ENCODE peak calls at places on chromosome 14, in seven cellular contexts. P is astrocyte; L is astrocyte of the spinal cord; F is AG09309; R is CD4-positive, alpha-beta T cell; T is A549; O is WTC11. D is an unnamed sample.

GRCh38 chr14:88044782-88045446 is 40.0 kb downstream of the GPR65 start:
- DNase-seq in P (no peak), F (no peak), O (no peak), T (no peak), R (no peak), L (no peak), D (no peak)

GRCh38 chr14:73755434-73756014 is 41.3 kb upstream of the PNMA1 start:
- DNase-seq in T (no peak), L (no peak), R (no peak), F (no peak), O (no peak), P (no peak), D (no peak)

GRCh38 chr14:68295316-68295816 is 475.8 kb downstream of the RAD51B start:
- DNase-seq in R (no peak), O (peak), L (no peak), P (no peak), F (no peak), T (no peak), D (peak)

GRCh38 chr14:38662781-38663180 is 406.9 kb upstream of the CLEC14A start:
- DNase-seq in F (no peak), R (no peak), O (no peak), P (no peak), T (no peak), L (no peak), D (peak)

GRCh38 chr14:103531421-103532215 is 2.6 kb downstream of the TRMT61A start:
- DNase-seq in L (no peak), R (no peak), T (no peak), O (no peak), F (no peak), P (no peak), D (no peak)

GRCh38 chr14:50791201-50791600 is 39.8 kb downstream of the NIN start:
- DNase-seq in F (no peak), O (no peak), P (no peak), L (no peak), T (no peak), R (no peak), D (no peak)

GRCh38 chr14:23366163-23366921 is 1.4 kb upstream of the EFS start:
- DNase-seq in P (peak), L (peak), R (no peak), T (no peak), F (no peak), O (peak), D (peak)

GRCh38 chr14:28272270-28272669 is 494.3 kb upstream of the FOXG1 start:
- DNase-seq in R (no peak), F (no peak), O (no peak), L (no peak), P (no peak), T (no peak), D (no peak)

GRCh38 chr14:99129211-99129696 is 142.7 kb downstream of the BCL11B start:
- DNase-seq in T (no peak), R (no peak), L (no peak), F (no peak), P (no peak), O (no peak), D (no peak)

GRCh38 chr14:38941485-38941884 is 161.6 kb downstream of the SEC23A start:
- DNase-seq in R (no peak), L (no peak), O (no peak), F (no peak), T (no peak), P (no peak), D (no peak)

GRCh38 chr14:85479306-85479705 is 50.6 kb upstream of the FLRT2 start:
- DNase-seq in L (no peak), F (no peak), O (no peak), R (no peak), P (no peak), T (no peak), D (no peak)

GRCh38 chr14:62329427-62329826 is 567.2 kb downstream of the SNAPC1 start:
- DNase-seq in F (no peak), L (peak), O (no peak), P (peak), T (no peak), R (no peak), D (no peak)

GRCh38 chr14:77584809-77585208 is 31.6 kb downstream of the SPTLC2 start:
- DNase-seq in F (no peak), R (no peak), T (no peak), L (no peak), P (no peak), O (no peak), D (no peak)

GRCh38 chr14:103528158-103528511 is 861 bp upstream of the TRMT61A start:
- DNase-seq in O (no peak), P (no peak), L (no peak), T (no peak), F (no peak), R (no peak), D (no peak)

GRCh38 chr14:84468153-84468552 is 1061.8 kb upstream of the FLRT2 start:
- DNase-seq in R (no peak), F (no peak), T (no peak), P (peak), O (no peak), L (no peak), D (no peak)

GRCh38 chr14:51294951-51295350 is 54.9 kb downstream of the TMX1 start:
- DNase-seq in L (no peak), P (no peak), F (no peak), T (no peak), O (no peak), R (no peak), D (no peak)

GRCh38 chr14:106174206-106174605 is 647.8 kb downstream of the TMEM121 start:
- DNase-seq in R (peak), P (no peak), T (no peak), O (no peak), F (no peak), L (no peak), D (no peak)

GRCh38 chr14:47454025-47454424 is 221.4 kb downstream of the MDGA2 start:
- DNase-seq in P (no peak), O (no peak), T (no peak), R (no peak), L (no peak), F (no peak), D (no peak)

GRCh38 chr14:90088160-90088559 is 26.4 kb downstream of the KCNK13 start:
- DNase-seq in F (peak), P (no peak), R (no peak), T (no peak), O (no peak), L (no peak), D (no peak)

GRCh38 chr14:34023824-34024767 is 73.2 kb upstream of the EGLN3 start:
- DNase-seq in R (no peak), T (no peak), O (no peak), P (no peak), L (no peak), F (no peak), D (no peak)

DNA sequence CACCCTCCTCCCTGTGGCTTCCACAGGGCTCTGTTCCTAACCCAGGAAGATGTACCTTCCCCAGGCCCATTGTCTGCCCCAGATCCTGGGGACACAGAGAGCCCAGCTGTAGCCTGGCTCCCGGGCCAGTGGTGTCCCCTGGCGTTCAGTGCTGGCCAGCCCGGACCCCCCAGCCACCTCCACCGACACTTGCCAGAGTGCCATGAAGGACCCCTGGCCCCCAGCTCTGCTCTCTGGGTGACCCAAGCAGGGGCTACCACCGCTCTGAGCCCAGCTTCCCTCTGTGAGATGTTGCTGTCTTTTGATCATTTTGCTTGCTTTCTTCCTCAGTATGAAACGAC is 6.2 kb downstream of the INF2 start:
- DNase-seq in L (no peak), F (no peak), P (no peak), R (no peak), O (no peak), T (no peak), D (no peak)
- TF ChIP-seq CTCF in L (no peak), F (no peak), P (no peak), R (no peak), O (no peak), T (no peak), D (no peak)

DNA sequence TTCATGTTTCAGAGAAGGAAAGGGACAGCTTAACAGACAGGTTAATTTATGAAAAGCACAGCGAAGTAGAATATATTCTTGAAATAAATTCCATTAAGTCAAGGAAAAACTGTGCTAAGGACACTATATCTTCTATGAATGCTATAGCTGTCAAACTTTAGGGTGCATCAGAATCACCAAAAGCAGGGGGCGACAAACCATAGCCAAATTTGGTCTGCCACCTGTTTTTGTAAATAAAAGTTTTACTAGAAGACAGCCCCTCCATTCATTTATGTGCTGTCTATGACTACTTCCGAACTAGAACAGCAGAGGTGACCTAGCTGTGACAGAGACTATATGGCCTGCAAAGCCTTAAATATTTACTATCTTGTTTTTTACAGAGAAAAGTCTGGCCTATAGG is 25.9 kb downstream of the PPP4R3A start:
- DNase-seq in F (no peak), L (no peak), R (no peak), O (no peak), P (no peak), T (no peak), D (no peak)
- TF ChIP-seq CTCF in F (no peak), L (no peak), R (no peak), O (no peak), P (no peak), T (no peak), D (no peak)

GRCh38 chr14:31377433-31377832 is 42.9 kb downstream of the HEATR5A start:
- DNase-seq in L (no peak), O (no peak), R (no peak), P (no peak), F (no peak), T (no peak), D (no peak)

DNA sequence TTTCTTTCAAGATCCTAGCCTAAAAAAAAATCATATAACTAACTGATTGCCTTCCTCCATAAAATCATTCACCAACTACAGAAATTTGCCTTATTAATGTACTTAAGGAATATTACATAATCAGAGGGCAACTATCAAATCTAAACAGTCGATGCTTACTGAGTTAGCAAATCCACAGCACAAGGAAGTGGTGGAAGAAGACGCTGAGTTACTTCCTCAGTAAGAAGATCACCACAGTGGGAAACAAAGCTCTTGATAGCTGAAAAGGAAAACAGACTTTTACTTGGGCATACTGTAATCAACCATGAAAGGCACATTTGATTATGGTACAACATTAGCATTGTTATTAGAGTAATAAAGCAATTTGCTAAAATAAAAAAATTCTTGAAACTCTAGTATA is 48.7 kb downstream of the HEATR5A start:
- DNase-seq in R (no peak), L (no peak), T (no peak), O (no peak), P (no peak), F (no peak), D (no peak)
- TF ChIP-seq CTCF in R (no peak), L (no peak), T (no peak), O (no peak), P (no peak), F (no peak), D (no peak)

DNA sequence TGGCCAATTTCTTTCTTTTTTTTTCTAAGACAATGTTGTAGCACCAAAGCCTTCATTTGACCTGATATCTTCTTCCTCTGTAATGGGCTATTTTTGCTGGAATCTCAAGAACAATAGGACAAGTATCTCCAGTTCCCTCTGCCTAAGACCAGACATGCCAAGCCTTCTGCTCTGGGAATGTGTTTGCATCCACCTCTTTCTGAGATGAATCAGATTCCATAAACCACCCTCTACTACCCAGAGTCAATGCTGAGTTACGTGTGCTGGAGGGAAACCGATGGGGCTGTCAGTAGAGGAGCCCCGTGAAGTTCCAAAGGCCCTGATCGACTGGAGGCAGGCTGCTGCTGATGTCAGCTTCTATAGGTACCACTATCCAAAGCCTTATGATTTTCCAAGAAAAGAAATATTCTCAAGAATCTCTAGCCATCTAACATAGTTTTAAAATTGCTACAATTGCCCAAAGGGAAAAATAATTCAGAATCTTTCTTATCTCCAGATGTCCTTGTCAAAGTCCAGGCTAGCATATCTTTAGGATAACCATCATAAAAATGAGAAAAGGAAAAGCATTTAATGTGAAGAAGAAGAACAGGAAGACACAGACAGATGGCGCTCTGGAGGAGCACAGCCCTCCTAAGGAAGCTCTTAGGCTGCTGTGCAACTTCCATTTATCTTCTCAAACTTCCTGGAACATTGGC is 101.9 kb downstream of the SLC8A3 start:
- DNase-seq in F (no peak), O (peak), R (no peak), P (peak), T (no peak), L (peak), D (peak)
- TF ChIP-seq CTCF in F (peak), O (peak), R (no peak), P (peak), T (peak), L (peak), D (peak)

GRCh38 chr14:100708349-100709217 is 18.1 kb upstream of the DLK1 start:
- DNase-seq in O (peak), R (no peak), P (no peak), L (peak), T (no peak), F (no peak), D (peak)
- TF ChIP-seq CTCF in O (peak), R (no peak), P (no peak), L (no peak), T (no peak), F (no peak), D (no peak)

DNA sequence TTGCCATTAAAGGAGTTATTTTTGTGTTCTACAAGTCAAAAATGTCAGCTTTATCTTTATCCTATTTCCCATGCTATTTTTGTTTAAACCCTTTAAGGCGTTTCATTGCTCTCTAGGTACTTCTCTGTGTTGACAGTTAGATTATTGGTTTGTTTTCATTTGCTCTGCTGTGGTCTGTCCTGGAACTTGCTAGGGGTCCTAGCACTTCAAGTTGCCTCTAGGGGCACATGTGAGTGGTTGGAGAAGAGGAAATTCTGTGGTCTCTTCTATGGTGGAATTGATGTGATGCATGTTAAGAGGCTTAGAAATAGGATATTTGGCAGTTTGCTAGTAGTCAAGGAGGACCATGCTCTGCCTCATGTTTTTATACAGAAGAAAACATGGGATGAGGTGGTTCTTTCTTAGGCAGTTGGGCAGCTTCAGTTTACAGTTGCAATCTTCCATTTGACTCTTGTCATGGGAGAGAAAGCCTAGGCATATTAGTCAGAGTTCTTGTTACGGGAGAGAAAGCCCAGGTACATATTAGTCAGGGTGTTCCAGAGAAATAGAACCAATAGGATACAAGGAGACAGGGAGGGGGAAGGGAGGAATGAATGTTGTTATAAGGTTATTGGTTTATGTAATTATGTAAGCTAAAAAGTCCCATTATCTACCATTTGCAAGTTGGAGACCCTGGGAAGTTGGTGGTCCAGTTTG is 14.4 kb downstream of the TTLL5 start:
- DNase-seq in O (no peak), F (no peak), P (no peak), R (no peak), T (no peak), L (no peak), D (no peak)
- TF ChIP-seq CTCF in O (no peak), F (no peak), P (peak), R (no peak), T (no peak), L (peak), D (no peak)

DNA sequence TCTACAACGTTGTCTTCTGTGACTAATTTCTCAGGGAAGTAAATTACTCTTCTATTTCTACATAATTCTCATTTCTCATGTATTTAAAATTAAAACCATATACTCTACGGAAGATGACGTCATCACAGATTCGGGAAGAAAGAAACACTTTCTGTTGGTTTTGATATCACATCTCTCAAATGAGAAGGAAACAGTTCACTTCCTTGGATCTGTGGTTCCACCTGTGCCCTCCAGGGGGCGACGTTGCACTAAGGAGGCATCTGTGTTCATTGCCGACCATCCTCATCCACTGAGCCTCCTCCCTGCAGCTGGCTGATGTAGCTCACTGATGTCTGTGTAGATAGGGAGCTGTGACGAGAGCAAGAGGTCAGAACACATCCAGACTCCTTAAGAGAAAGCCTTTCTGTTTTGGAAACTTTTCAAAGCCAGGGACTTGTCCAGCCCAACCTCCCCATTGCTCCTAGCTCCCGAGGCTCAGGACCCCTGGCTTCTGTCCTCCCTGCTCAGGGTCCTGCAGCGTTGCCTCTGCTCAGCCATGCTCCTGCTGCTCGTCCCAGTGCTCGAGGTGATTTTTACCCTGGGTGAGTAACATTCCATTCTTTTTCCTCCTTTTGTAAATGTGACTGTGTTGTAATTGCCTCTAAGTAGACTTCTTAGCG is 172.7 kb upstream of the OR4E1 start:
- DNase-seq in P (no peak), O (peak), R (peak), L (no peak), F (no peak), T (no peak), D (peak)
- TF ChIP-seq CTCF in P (peak), O (peak), R (peak), L (peak), F (peak), T (peak), D (peak)

GRCh38 chr14:54893151-54893760 is 9.4 kb downstream of the GCH1 start:
- DNase-seq in P (peak), F (no peak), T (peak), O (no peak), R (no peak), L (peak), D (peak)
- TF ChIP-seq CTCF in P (peak), F (peak), T (peak), O (peak), R (peak), L (peak), D (peak)

GRCh38 chr14:94050231-94050880 is 24.2 kb downstream of the OTUB2 start:
- DNase-seq in R (no peak), F (no peak), T (no peak), O (no peak), L (no peak), P (no peak), D (no peak)

GRCh38 chr14:94052662-94053061 is 26.5 kb downstream of the OTUB2 start:
- DNase-seq in R (no peak), P (no peak), L (no peak), T (no peak), O (no peak), F (no peak), D (no peak)

GRCh38 chr14:94049625-94050023 is 23.5 kb downstream of the OTUB2 start:
- DNase-seq in O (no peak), L (no peak), F (no peak), R (no peak), P (no peak), T (no peak), D (no peak)

GRCh38 chr14:94051779-94052178 is 25.6 kb downstream of the OTUB2 start:
- DNase-seq in P (no peak), O (no peak), L (no peak), R (no peak), T (no peak), F (no peak), D (no peak)

DNA sequence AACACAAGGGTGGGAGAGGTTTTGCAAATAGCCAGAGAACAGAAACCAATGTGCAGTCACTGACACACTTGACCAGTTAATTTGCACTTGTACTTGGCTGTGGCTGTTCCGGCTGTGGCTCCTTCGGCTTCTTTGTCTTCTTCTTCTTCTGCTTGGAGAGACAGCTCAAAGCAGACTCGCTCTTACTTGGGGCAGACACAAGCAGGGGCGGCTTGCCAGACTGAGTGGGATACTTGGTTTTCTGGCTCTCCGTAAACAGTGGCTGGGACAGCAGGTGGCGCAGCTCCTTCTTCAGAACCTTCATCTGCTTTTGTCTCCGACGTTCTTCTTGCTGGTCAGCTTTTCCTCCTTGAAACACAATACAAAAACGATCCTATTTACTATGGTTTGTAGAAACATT is 25.0 kb downstream of the OTUB2 start:
- DNase-seq in L (peak), T (no peak), R (no peak), F (no peak), O (peak), P (peak), D (no peak)
- TF ChIP-seq CTCF in L (peak), T (peak), R (no peak), F (peak), O (no peak), P (peak), D (peak)

D was measured in nephron progenitor cell.